ENCODE peak calls at places on chromosomes 11 and 22, in nine cellular contexts. One of them, this sample, is unnamed.
A peak's percentile ranks its signal among the peaks of the same experiment; 100 is the strongest.

GRCh38 chr11:33687733-33688479 is 12.7 kb downstream of the C11orf91 start:
- DNase-seq in stimulated activated CD4-positive, alpha-beta T cell treated with anti-CD3 and anti-CD28 coated beads, Interleukin-1b, Interleukin-23, amount 100 ng/mL, for 24 hours: no peak
- DNase-seq in NCI-H1092 treated with DMSO at 0.1 percent for 48 hours: peak; percentile 63
- DNase-seq in T-helper 17 cell: no peak
- DNase-seq in COR-L47: peak; percentile 66
- DNase-seq in stimulated activated CD8-positive, alpha-beta memory T cell treated with anti-CD3 and anti-CD28 coated beads, Interleukin-4, amount 100 ng/mL, for 24 hours: no peak
- DNase-seq in hippocampal formation: peak; percentile 79
- DNase-seq in MCF 10A: peak; percentile 77
- DNase-seq in cerebellum: peak; percentile 85
- DNase-seq in this sample: peak; percentile 90

GRCh38 chr11:61683961-61684869 is 4.0 kb downstream of the DAGLA start:
- DNase-seq in stimulated activated CD4-positive, alpha-beta T cell treated with anti-CD3 and anti-CD28 coated beads, Interleukin-1b, Interleukin-23, amount 100 ng/mL, for 24 hours: no peak
- DNase-seq in T-helper 17 cell: no peak
- DNase-seq in MCF 10A: no peak
- DNase-seq in stimulated activated CD8-positive, alpha-beta memory T cell treated with anti-CD3 and anti-CD28 coated beads, Interleukin-4, amount 100 ng/mL, for 24 hours: no peak
- DNase-seq in hippocampal formation: no peak
- DNase-seq in COR-L47: no peak
- DNase-seq in NCI-H1092 treated with DMSO at 0.1 percent for 48 hours: no peak
- DNase-seq in cerebellum: no peak
- DNase-seq in this sample: peak; percentile 75

GRCh38 chr22:35918466-35918865 is 110.2 kb downstream of the RBFOX2 start:
- DNase-seq in stimulated activated CD8-positive, alpha-beta memory T cell treated with anti-CD3 and anti-CD28 coated beads, Interleukin-4, amount 100 ng/mL, for 24 hours: no peak
- DNase-seq in stimulated activated CD4-positive, alpha-beta T cell treated with anti-CD3 and anti-CD28 coated beads, Interleukin-1b, Interleukin-23, amount 100 ng/mL, for 24 hours: no peak
- DNase-seq in cerebellum: no peak
- DNase-seq in MCF 10A: no peak
- DNase-seq in T-helper 17 cell: no peak
- DNase-seq in COR-L47: no peak
- DNase-seq in hippocampal formation: no peak
- DNase-seq in NCI-H1092 treated with DMSO at 0.1 percent for 48 hours: peak; percentile 43
- DNase-seq in this sample: peak; percentile 41

GRCh38 chr11:63918576-63919171 is 1.7 kb upstream of the RCOR2 start:
- DNase-seq in hippocampal formation: no peak
- DNase-seq in stimulated activated CD8-positive, alpha-beta memory T cell treated with anti-CD3 and anti-CD28 coated beads, Interleukin-4, amount 100 ng/mL, for 24 hours: no peak
- DNase-seq in COR-L47: no peak
- DNase-seq in MCF 10A: no peak
- DNase-seq in cerebellum: peak; percentile 43
- DNase-seq in stimulated activated CD4-positive, alpha-beta T cell treated with anti-CD3 and anti-CD28 coated beads, Interleukin-1b, Interleukin-23, amount 100 ng/mL, for 24 hours: no peak
- DNase-seq in NCI-H1092 treated with DMSO at 0.1 percent for 48 hours: no peak
- DNase-seq in T-helper 17 cell: no peak
- DNase-seq in this sample: peak; percentile 90

GRCh38 chr22:38032681-38033521 is 24.3 kb upstream of the PICK1 start:
- DNase-seq in hippocampal formation: no peak
- DNase-seq in NCI-H1092 treated with DMSO at 0.1 percent for 48 hours: no peak
- DNase-seq in stimulated activated CD8-positive, alpha-beta memory T cell treated with anti-CD3 and anti-CD28 coated beads, Interleukin-4, amount 100 ng/mL, for 24 hours: no peak
- DNase-seq in MCF 10A: peak; percentile 62
- DNase-seq in T-helper 17 cell: no peak
- DNase-seq in cerebellum: no peak
- DNase-seq in stimulated activated CD4-positive, alpha-beta T cell treated with anti-CD3 and anti-CD28 coated beads, Interleukin-1b, Interleukin-23, amount 100 ng/mL, for 24 hours: no peak
- DNase-seq in COR-L47: no peak
- DNase-seq in this sample: peak; percentile 81

GRCh38 chr11:68913188-68913587 is 9.5 kb downstream of the IGHMBP2 start:
- DNase-seq in T-helper 17 cell: no peak
- DNase-seq in stimulated activated CD4-positive, alpha-beta T cell treated with anti-CD3 and anti-CD28 coated beads, Interleukin-1b, Interleukin-23, amount 100 ng/mL, for 24 hours: no peak
- DNase-seq in NCI-H1092 treated with DMSO at 0.1 percent for 48 hours: no peak
- DNase-seq in hippocampal formation: no peak
- DNase-seq in stimulated activated CD8-positive, alpha-beta memory T cell treated with anti-CD3 and anti-CD28 coated beads, Interleukin-4, amount 100 ng/mL, for 24 hours: no peak
- DNase-seq in COR-L47: no peak
- DNase-seq in cerebellum: no peak
- DNase-seq in MCF 10A: no peak
- DNase-seq in this sample: no peak

GRCh38 chr11:128506384-128506783 is 81.0 kb downstream of the ETS1 start:
- DNase-seq in T-helper 17 cell: no peak
- DNase-seq in cerebellum: no peak
- DNase-seq in NCI-H1092 treated with DMSO at 0.1 percent for 48 hours: no peak
- DNase-seq in COR-L47: no peak
- DNase-seq in stimulated activated CD4-positive, alpha-beta T cell treated with anti-CD3 and anti-CD28 coated beads, Interleukin-1b, Interleukin-23, amount 100 ng/mL, for 24 hours: no peak
- DNase-seq in MCF 10A: no peak
- DNase-seq in hippocampal formation: no peak
- DNase-seq in stimulated activated CD8-positive, alpha-beta memory T cell treated with anti-CD3 and anti-CD28 coated beads, Interleukin-4, amount 100 ng/mL, for 24 hours: no peak
- DNase-seq in this sample: no peak

GRCh38 chr11:75427181-75427580 is 5.8 kb downstream of the KLHL35 start:
- DNase-seq in NCI-H1092 treated with DMSO at 0.1 percent for 48 hours: no peak
- DNase-seq in T-helper 17 cell: no peak
- DNase-seq in stimulated activated CD4-positive, alpha-beta T cell treated with anti-CD3 and anti-CD28 coated beads, Interleukin-1b, Interleukin-23, amount 100 ng/mL, for 24 hours: no peak
- DNase-seq in MCF 10A: no peak
- DNase-seq in stimulated activated CD8-positive, alpha-beta memory T cell treated with anti-CD3 and anti-CD28 coated beads, Interleukin-4, amount 100 ng/mL, for 24 hours: no peak
- DNase-seq in COR-L47: no peak
- DNase-seq in cerebellum: no peak
- DNase-seq in hippocampal formation: no peak
- DNase-seq in this sample: no peak

GRCh38 chr22:48824673-48825651 is 1002.7 kb downstream of the BRD1 start:
- DNase-seq in COR-L47: peak; percentile 69
- DNase-seq in MCF 10A: no peak
- DNase-seq in NCI-H1092 treated with DMSO at 0.1 percent for 48 hours: peak; percentile 33
- DNase-seq in T-helper 17 cell: no peak
- DNase-seq in stimulated activated CD8-positive, alpha-beta memory T cell treated with anti-CD3 and anti-CD28 coated beads, Interleukin-4, amount 100 ng/mL, for 24 hours: no peak
- DNase-seq in cerebellum: no peak
- DNase-seq in hippocampal formation: no peak
- DNase-seq in stimulated activated CD4-positive, alpha-beta T cell treated with anti-CD3 and anti-CD28 coated beads, Interleukin-1b, Interleukin-23, amount 100 ng/mL, for 24 hours: no peak
- DNase-seq in this sample: peak; percentile 95

GRCh38 chr11:70024773-70025045 is 53.4 kb upstream of the ANO1 start:
- DNase-seq in T-helper 17 cell: no peak
- DNase-seq in stimulated activated CD4-positive, alpha-beta T cell treated with anti-CD3 and anti-CD28 coated beads, Interleukin-1b, Interleukin-23, amount 100 ng/mL, for 24 hours: no peak
- DNase-seq in MCF 10A: no peak
- DNase-seq in stimulated activated CD8-positive, alpha-beta memory T cell treated with anti-CD3 and anti-CD28 coated beads, Interleukin-4, amount 100 ng/mL, for 24 hours: no peak
- DNase-seq in cerebellum: no peak
- DNase-seq in NCI-H1092 treated with DMSO at 0.1 percent for 48 hours: no peak
- DNase-seq in COR-L47: no peak
- DNase-seq in hippocampal formation: no peak
- DNase-seq in this sample: no peak

GRCh38 chr22:46466255-46466676 is 71.2 kb downstream of the CELSR1 start:
- DNase-seq in COR-L47: no peak
- DNase-seq in T-helper 17 cell: no peak
- DNase-seq in hippocampal formation: no peak
- DNase-seq in cerebellum: no peak
- DNase-seq in stimulated activated CD4-positive, alpha-beta T cell treated with anti-CD3 and anti-CD28 coated beads, Interleukin-1b, Interleukin-23, amount 100 ng/mL, for 24 hours: no peak
- DNase-seq in MCF 10A: no peak
- DNase-seq in NCI-H1092 treated with DMSO at 0.1 percent for 48 hours: no peak
- DNase-seq in stimulated activated CD8-positive, alpha-beta memory T cell treated with anti-CD3 and anti-CD28 coated beads, Interleukin-4, amount 100 ng/mL, for 24 hours: no peak
- DNase-seq in this sample: no peak

GRCh38 chr22:27996981-27997380 is 77.9 kb upstream of the PITPNB start:
- DNase-seq in COR-L47: peak; percentile 14
- DNase-seq in NCI-H1092 treated with DMSO at 0.1 percent for 48 hours: no peak
- DNase-seq in hippocampal formation: no peak
- DNase-seq in stimulated activated CD8-positive, alpha-beta memory T cell treated with anti-CD3 and anti-CD28 coated beads, Interleukin-4, amount 100 ng/mL, for 24 hours: no peak
- DNase-seq in cerebellum: no peak
- DNase-seq in T-helper 17 cell: no peak
- DNase-seq in MCF 10A: no peak
- DNase-seq in stimulated activated CD4-positive, alpha-beta T cell treated with anti-CD3 and anti-CD28 coated beads, Interleukin-1b, Interleukin-23, amount 100 ng/mL, for 24 hours: no peak
- DNase-seq in this sample: no peak

GRCh38 chr11:47234669-47235075 is 13.9 kb downstream of the ACP2 start:
- DNase-seq in MCF 10A: no peak
- DNase-seq in cerebellum: peak; percentile 51
- DNase-seq in NCI-H1092 treated with DMSO at 0.1 percent for 48 hours: peak; percentile 60
- DNase-seq in hippocampal formation: no peak
- DNase-seq in stimulated activated CD8-positive, alpha-beta memory T cell treated with anti-CD3 and anti-CD28 coated beads, Interleukin-4, amount 100 ng/mL, for 24 hours: no peak
- DNase-seq in T-helper 17 cell: peak; percentile 36
- DNase-seq in COR-L47: peak; percentile 76
- DNase-seq in stimulated activated CD4-positive, alpha-beta T cell treated with anti-CD3 and anti-CD28 coated beads, Interleukin-1b, Interleukin-23, amount 100 ng/mL, for 24 hours: peak; percentile 32
- DNase-seq in this sample: peak; percentile 90

GRCh38 chr22:32355760-32356159 is 1.9 kb upstream of the RFPL3 start:
- DNase-seq in MCF 10A: peak; percentile 45
- DNase-seq in stimulated activated CD8-positive, alpha-beta memory T cell treated with anti-CD3 and anti-CD28 coated beads, Interleukin-4, amount 100 ng/mL, for 24 hours: no peak
- DNase-seq in NCI-H1092 treated with DMSO at 0.1 percent for 48 hours: peak; percentile 2
- DNase-seq in COR-L47: peak; percentile 45
- DNase-seq in T-helper 17 cell: no peak
- DNase-seq in stimulated activated CD4-positive, alpha-beta T cell treated with anti-CD3 and anti-CD28 coated beads, Interleukin-1b, Interleukin-23, amount 100 ng/mL, for 24 hours: no peak
- DNase-seq in hippocampal formation: no peak
- DNase-seq in cerebellum: no peak
- DNase-seq in this sample: peak; percentile 71

GRCh38 chr11:117468888-117469287 is 141.2 kb downstream of the CEP164 start:
- DNase-seq in MCF 10A: no peak
- DNase-seq in T-helper 17 cell: no peak
- DNase-seq in cerebellum: no peak
- DNase-seq in stimulated activated CD8-positive, alpha-beta memory T cell treated with anti-CD3 and anti-CD28 coated beads, Interleukin-4, amount 100 ng/mL, for 24 hours: no peak
- DNase-seq in stimulated activated CD4-positive, alpha-beta T cell treated with anti-CD3 and anti-CD28 coated beads, Interleukin-1b, Interleukin-23, amount 100 ng/mL, for 24 hours: no peak
- DNase-seq in hippocampal formation: no peak
- DNase-seq in NCI-H1092 treated with DMSO at 0.1 percent for 48 hours: no peak
- DNase-seq in COR-L47: no peak
- DNase-seq in this sample: peak; percentile 40